ENCODE peak calls at places on chromosomes 7 and 10, in five cellular contexts. B, T, Y, H and M are unnamed samples.

GRCh38 chr7:44184221-44184873 is 4.9 kb downstream of the GCK start:
- DNase-seq in B (no peak), T (no peak), Y (no peak), H (no peak), M (no peak)

GRCh38 chr7:55026086-55026790 is 7.4 kb downstream of the EGFR start:
- DNase-seq in B (no peak), T (no peak), Y (no peak), H (no peak), M (no peak)

GRCh38 chr7:50592940-50593339 is 27.7 kb upstream of the DDC start:
- DNase-seq in B (no peak), T (no peak), Y (no peak), H (no peak), M (no peak)

GRCh38 chr10:33277135-33277536 is 57.3 kb downstream of the NRP1 start:
- DNase-seq in B (no peak), T (peak), Y (no peak), H (peak), M (peak)

GRCh38 chr10:96339956-96340904 is 18.6 kb downstream of the OPALIN start:
- DNase-seq in B (peak), T (peak), Y (peak), H (no peak), M (no peak)

GRCh38 chr10:76711374-76711997 is 926.1 kb downstream of the KCNMA1 start:
- DNase-seq in B (no peak), T (no peak), Y (no peak), H (no peak), M (no peak)

GRCh38 chr10:77120697-77121096 is 516.9 kb downstream of the KCNMA1 start:
- DNase-seq in B (no peak), T (no peak), Y (no peak), H (no peak), M (no peak)

GRCh38 chr10:34539533-34540315 is 275.4 kb downstream of the PARD3 start:
- DNase-seq in B (no peak), T (peak), Y (no peak), H (no peak), M (no peak)

GRCh38 chr10:24793648-24794379 is 70.1 kb upstream of the ARHGAP21 start:
- DNase-seq in B (no peak), T (no peak), Y (no peak), H (no peak), M (no peak)

GRCh38 chr10:70558871-70559810 is 43.4 kb downstream of the PRF1 start:
- DNase-seq in B (peak), T (peak), Y (peak), H (peak), M (no peak)

GRCh38 chr10:101304316-101304715 is 49.6 kb upstream of the BTRC start:
- DNase-seq in B (no peak), T (no peak), Y (no peak), H (no peak), M (no peak)

GRCh38 chr10:133465950-133466474 is 12.3 kb downstream of the SCART1 start:
- DNase-seq in B (no peak), T (no peak), Y (no peak), H (no peak), M (no peak)

GRCh38 chr10:79192677-79193003 is 123.9 kb downstream of the ZMIZ1 start:
- DNase-seq in B (no peak), T (no peak), Y (no peak), H (no peak), M (no peak)

GRCh38 chr7:78080241-78080640 is 281.7 kb downstream of the PHTF2 start:
- DNase-seq in B (no peak), T (no peak), Y (no peak), H (no peak), M (no peak)

GRCh38 chr7:149719050-149719899 is 54.1 kb downstream of the ZNF467 start:
- DNase-seq in B (no peak), T (no peak), Y (peak), H (no peak), M (no peak)

GRCh38 chr10:114634607-114634974 is 23.5 kb downstream of the ABLIM1 start:
- DNase-seq in B (no peak), T (peak), Y (no peak), H (no peak), M (peak)

GRCh38 chr7:137717811-137718271 is 128.9 kb downstream of the DGKI start:
- DNase-seq in B (no peak), T (peak), Y (peak), H (no peak), M (no peak)

GRCh38 chr7:130135208-130136205 is 65.2 kb downstream of the KLHDC10 start:
- DNase-seq in B (no peak), T (no peak), Y (no peak), H (no peak), M (no peak)

GRCh38 chr7:103764887-103765286 is 224.6 kb downstream of the RELN start:
- DNase-seq in B (no peak), T (no peak), Y (no peak), H (no peak), M (no peak)

GRCh38 chr7:910931-911431 is 34.6 kb downstream of the GET4 start:
- DNase-seq in B (no peak), T (no peak), Y (no peak), H (no peak), M (no peak)

GRCh38 chr7:32357535-32358277 is 132.5 kb downstream of the LSM5 start:
- DNase-seq in B (no peak), T (no peak), Y (no peak), H (no peak), M (no peak)

GRCh38 chr10:132606536-132607316 is 69.1 kb downstream of the INPP5A start:
- DNase-seq in B (no peak), T (peak), Y (no peak), H (peak), M (no peak)

GRCh38 chr7:55127622-55128081 is 108.8 kb downstream of the EGFR start:
- DNase-seq in B (no peak), T (peak), Y (no peak), H (no peak), M (peak)

GRCh38 chr7:6167587-6168154 is 104.8 kb downstream of the CYTH3 start:
- DNase-seq in B (no peak), T (no peak), Y (no peak), H (peak), M (no peak)

GRCh38 chr7:12729112-12729511 is 41.7 kb downstream of the ARL4A start:
- DNase-seq in B (no peak), T (peak), Y (peak), H (peak), M (peak)

GRCh38 chr10:124532106-124532641 is 70.6 kb downstream of the LHPP start:
- DNase-seq in B (peak), T (no peak), Y (peak), H (no peak), M (no peak)

GRCh38 chr10:114206902-114207301 is 27.7 kb downstream of the TDRD1 start:
- DNase-seq in B (no peak), T (no peak), Y (no peak), H (no peak), M (no peak)